ENCODE peak calls at places on chromosomes 11 and 22, in five cellular contexts. Q is aorta, G is NCI-H1105, I is AG09309, R is transverse colon. D is an unnamed sample.

GRCh38 chr22:42064629-42065028 is 6.0 kb downstream of the NAGA start:
- DNase-seq in Q (no peak), G (no peak), I (no peak), R (peak; percentile 54), D (no peak)

GRCh38 chr11:61392991-61393595 is 706 bp downstream of the TMEM216 start:
- DNase-seq in Q (no peak), G (no peak), I (no peak), R (no peak), D (no peak)

GRCh38 chr22:45905924-45906865 is 70.8 kb downstream of the WNT7B start:
- DNase-seq in Q (peak; percentile 88), G (no peak), I (peak; percentile 37), R (no peak), D (peak; percentile 48)

GRCh38 chr11:64790205-64791095 is 12.1 kb upstream of the SF1 start:
- DNase-seq in Q (peak; percentile 51), G (no peak), I (no peak), R (no peak), D (peak; percentile 13)

GRCh38 chr22:48821346-48822186 is 1006.1 kb downstream of the BRD1 start:
- DNase-seq in Q (no peak), G (no peak), I (no peak), R (no peak), D (no peak)

GRCh38 chr11:60252208-60252566 is 9.2 kb upstream of the MS4A4E start:
- DNase-seq in Q (no peak), G (no peak), I (no peak), R (no peak), D (no peak)

GRCh38 chr11:76978818-76979217 is 55.4 kb upstream of the B3GNT6 start:
- DNase-seq in Q (no peak), G (no peak), I (no peak), R (no peak), D (no peak)

GRCh38 chr11:85745626-85746025 is 59.6 kb upstream of the CCDC89 start:
- DNase-seq in Q (no peak), G (no peak), I (no peak), R (no peak), D (no peak)

GRCh38 chr11:107357877-107358276 is 99.7 kb downstream of the CWF19L2 start:
- DNase-seq in Q (no peak), G (no peak), I (no peak), R (no peak), D (no peak)

GRCh38 chr22:45240137-45240809 is 421 bp downstream of the KIAA0930 start:
- DNase-seq in Q (no peak), G (no peak), I (no peak), R (peak; percentile 35), D (peak; percentile 40)

GRCh38 chr11:1256257-1257045 is 33.6 kb downstream of the MUC5B start:
- DNase-seq in Q (no peak), G (no peak), I (no peak), R (no peak), D (no peak)

GRCh38 chr22:44538071-44538470 is 40.0 kb upstream of the RTL6 start:
- DNase-seq in Q (no peak), G (no peak), I (no peak), R (no peak), D (no peak)

GRCh38 chr11:78905756-78906155 is 331.1 kb upstream of the NARS2 start:
- DNase-seq in Q (no peak), G (no peak), I (no peak), R (no peak), D (no peak)

GRCh38 chr22:38957046-38957770 is at the start of gene APOBEC3A:
- DNase-seq in Q (peak; percentile 61), G (no peak), I (no peak), R (peak; percentile 82), D (no peak)

GRCh38 chr11:74818283-74818946 is 69.8 kb downstream of the RNF169 start:
- DNase-seq in Q (no peak), G (no peak), I (no peak), R (no peak), D (no peak)

GRCh38 chr11:8757533-8757932 is 74.9 kb downstream of the RPL27A start:
- DNase-seq in Q (no peak), G (no peak), I (no peak), R (no peak), D (no peak)

GRCh38 chr11:57248780-57249383 is 11.8 kb upstream of the APLNR start:
- DNase-seq in Q (no peak), G (peak; percentile 40), I (peak; percentile 33), R (peak; percentile 63), D (peak; percentile 73)

GRCh38 chr22:49770454-49771265 is 57.0 kb downstream of the BRD1 start:
- DNase-seq in Q (peak; percentile 59), G (no peak), I (no peak), R (no peak), D (peak; percentile 15)

GRCh38 chr11:134932761-134933160 is 520.7 kb upstream of the B3GAT1 start:
- DNase-seq in Q (no peak), G (no peak), I (no peak), R (no peak), D (no peak)

GRCh38 chr22:42273855-42274451 is 3.5 kb upstream of the TCF20 start:
- DNase-seq in Q (no peak), G (no peak), I (no peak), R (no peak), D (no peak)

GRCh38 chr11:5473921-5474320 is 14.6 kb upstream of the OR52D1 start:
- DNase-seq in Q (no peak), G (no peak), I (no peak), R (no peak), D (no peak)

GRCh38 chr11:46674463-46675287 is 25.7 kb downstream of the ARHGAP1 start:
- DNase-seq in Q (no peak), G (no peak), I (no peak), R (peak; percentile 54), D (peak; percentile 12)

GRCh38 chr11:94766656-94767291 is 1.4 kb upstream of the AMOTL1 start:
- DNase-seq in Q (no peak), G (no peak), I (no peak), R (no peak), D (no peak)

GRCh38 chr11:45918331-45918941 is 759 bp upstream of the PEX16 start:
- DNase-seq in Q (peak; percentile 96), G (peak; percentile 88), I (peak; percentile 11), R (peak; percentile 90), D (peak; percentile 87)

GRCh38 chr22:27416553-27417427 is 384.8 kb downstream of the MN1 start:
- DNase-seq in Q (peak; percentile 74), G (peak; percentile 66), I (peak; percentile 71), R (no peak), D (no peak)

GRCh38 chr11:124879229-124879998 is 14.2 kb downstream of the ROBO3 start:
- DNase-seq in Q (peak; percentile 72), G (no peak), I (no peak), R (no peak), D (no peak)

GRCh38 chr11:74739546-74740270 is 8.5 kb upstream of the CHRDL2 start:
- DNase-seq in Q (no peak), G (peak; percentile 5), I (peak; percentile 28), R (peak; percentile 45), D (peak; percentile 48)

D was measured in left cardiac atrium.